ENCODE peak calls at places on chromosomes 13 and 19, in eight cellular contexts. One of them, this sample, is unnamed.

GRCh38 chr13:84843368-84843767 is 955.9 kb downstream of the SLITRK6 start:
- DNase-seq in activated CD4-positive, alpha-beta T cell treated with anti-CD3 and anti-CD28 coated beads, Interleukin-2, amount 50 U/mL, for 48 hours: no peak
- DNase-seq in pancreas: no peak
- DNase-seq in nephron progenitor cell: no peak
- DNase-seq in stimulated activated CD4-positive, alpha-beta T cell treated with anti-CD3 and anti-CD28 coated beads, Interleukin-2, amount 100 ng/mL, for 24 hours: no peak
- DNase-seq in kidney glomerular epithelial cell: no peak
- DNase-seq in stimulated activated CD8-positive, alpha-beta memory T cell treated with anti-CD3 and anti-CD28 coated beads, Interleukin-4, amount 100 ng/mL, for 4 hours: no peak
- DNase-seq in H7: no peak
- DNase-seq in this sample: no peak

GRCh38 chr19:45451181-45451849 is 16.5 kb upstream of the FOSB start:
- DNase-seq in activated CD4-positive, alpha-beta T cell treated with anti-CD3 and anti-CD28 coated beads, Interleukin-2, amount 50 U/mL, for 48 hours: peak
- DNase-seq in pancreas: no peak
- DNase-seq in nephron progenitor cell: no peak
- DNase-seq in stimulated activated CD4-positive, alpha-beta T cell treated with anti-CD3 and anti-CD28 coated beads, Interleukin-2, amount 100 ng/mL, for 24 hours: peak
- DNase-seq in kidney glomerular epithelial cell: peak
- DNase-seq in stimulated activated CD8-positive, alpha-beta memory T cell treated with anti-CD3 and anti-CD28 coated beads, Interleukin-4, amount 100 ng/mL, for 4 hours: no peak
- DNase-seq in H7: peak
- DNase-seq in this sample: no peak

GRCh38 chr13:48491423-48492122 is 41.3 kb downstream of the RCBTB2 start:
- DNase-seq in activated CD4-positive, alpha-beta T cell treated with anti-CD3 and anti-CD28 coated beads, Interleukin-2, amount 50 U/mL, for 48 hours: no peak
- DNase-seq in pancreas: no peak
- DNase-seq in nephron progenitor cell: no peak
- DNase-seq in stimulated activated CD4-positive, alpha-beta T cell treated with anti-CD3 and anti-CD28 coated beads, Interleukin-2, amount 100 ng/mL, for 24 hours: no peak
- DNase-seq in kidney glomerular epithelial cell: no peak
- DNase-seq in stimulated activated CD8-positive, alpha-beta memory T cell treated with anti-CD3 and anti-CD28 coated beads, Interleukin-4, amount 100 ng/mL, for 4 hours: no peak
- DNase-seq in H7: no peak
- DNase-seq in this sample: no peak

GRCh38 chr13:93116809-93117208 is 109.8 kb upstream of the GPC6 start:
- DNase-seq in activated CD4-positive, alpha-beta T cell treated with anti-CD3 and anti-CD28 coated beads, Interleukin-2, amount 50 U/mL, for 48 hours: no peak
- DNase-seq in pancreas: no peak
- DNase-seq in nephron progenitor cell: no peak
- DNase-seq in stimulated activated CD4-positive, alpha-beta T cell treated with anti-CD3 and anti-CD28 coated beads, Interleukin-2, amount 100 ng/mL, for 24 hours: no peak
- DNase-seq in kidney glomerular epithelial cell: no peak
- DNase-seq in stimulated activated CD8-positive, alpha-beta memory T cell treated with anti-CD3 and anti-CD28 coated beads, Interleukin-4, amount 100 ng/mL, for 4 hours: no peak
- DNase-seq in H7: no peak
- DNase-seq in this sample: no peak

GRCh38 chr13:85148009-85148408 is 651.2 kb downstream of the SLITRK6 start:
- DNase-seq in activated CD4-positive, alpha-beta T cell treated with anti-CD3 and anti-CD28 coated beads, Interleukin-2, amount 50 U/mL, for 48 hours: no peak
- DNase-seq in pancreas: no peak
- DNase-seq in nephron progenitor cell: no peak
- DNase-seq in stimulated activated CD4-positive, alpha-beta T cell treated with anti-CD3 and anti-CD28 coated beads, Interleukin-2, amount 100 ng/mL, for 24 hours: no peak
- DNase-seq in kidney glomerular epithelial cell: no peak
- DNase-seq in stimulated activated CD8-positive, alpha-beta memory T cell treated with anti-CD3 and anti-CD28 coated beads, Interleukin-4, amount 100 ng/mL, for 4 hours: no peak
- DNase-seq in H7: peak
- DNase-seq in this sample: peak

GRCh38 chr13:113616991-113617749 is 32.6 kb downstream of the TFDP1 start:
- DNase-seq in activated CD4-positive, alpha-beta T cell treated with anti-CD3 and anti-CD28 coated beads, Interleukin-2, amount 50 U/mL, for 48 hours: no peak
- DNase-seq in pancreas: no peak
- DNase-seq in nephron progenitor cell: peak
- DNase-seq in stimulated activated CD4-positive, alpha-beta T cell treated with anti-CD3 and anti-CD28 coated beads, Interleukin-2, amount 100 ng/mL, for 24 hours: no peak
- DNase-seq in kidney glomerular epithelial cell: peak
- DNase-seq in stimulated activated CD8-positive, alpha-beta memory T cell treated with anti-CD3 and anti-CD28 coated beads, Interleukin-4, amount 100 ng/mL, for 4 hours: no peak
- DNase-seq in H7: peak
- DNase-seq in this sample: peak

GRCh38 chr19:52007436-52007804 is 591 bp downstream of the ZNF615 start:
- DNase-seq in activated CD4-positive, alpha-beta T cell treated with anti-CD3 and anti-CD28 coated beads, Interleukin-2, amount 50 U/mL, for 48 hours: no peak
- DNase-seq in pancreas: no peak
- DNase-seq in nephron progenitor cell: peak
- DNase-seq in stimulated activated CD4-positive, alpha-beta T cell treated with anti-CD3 and anti-CD28 coated beads, Interleukin-2, amount 100 ng/mL, for 24 hours: no peak
- DNase-seq in kidney glomerular epithelial cell: peak
- DNase-seq in stimulated activated CD8-positive, alpha-beta memory T cell treated with anti-CD3 and anti-CD28 coated beads, Interleukin-4, amount 100 ng/mL, for 4 hours: no peak
- DNase-seq in H7: peak
- DNase-seq in this sample: peak

GRCh38 chr13:20174656-20175405 is 14.0 kb upstream of the GJA3 start:
- DNase-seq in activated CD4-positive, alpha-beta T cell treated with anti-CD3 and anti-CD28 coated beads, Interleukin-2, amount 50 U/mL, for 48 hours: peak
- DNase-seq in pancreas: peak
- DNase-seq in nephron progenitor cell: no peak
- DNase-seq in stimulated activated CD4-positive, alpha-beta T cell treated with anti-CD3 and anti-CD28 coated beads, Interleukin-2, amount 100 ng/mL, for 24 hours: peak
- DNase-seq in kidney glomerular epithelial cell: peak
- DNase-seq in stimulated activated CD8-positive, alpha-beta memory T cell treated with anti-CD3 and anti-CD28 coated beads, Interleukin-4, amount 100 ng/mL, for 4 hours: peak
- DNase-seq in H7: peak
- DNase-seq in this sample: peak

GRCh38 chr19:46533085-46534081 is 37.7 kb upstream of the PNMA8B start:
- DNase-seq in activated CD4-positive, alpha-beta T cell treated with anti-CD3 and anti-CD28 coated beads, Interleukin-2, amount 50 U/mL, for 48 hours: no peak
- DNase-seq in pancreas: no peak
- DNase-seq in nephron progenitor cell: no peak
- DNase-seq in stimulated activated CD4-positive, alpha-beta T cell treated with anti-CD3 and anti-CD28 coated beads, Interleukin-2, amount 100 ng/mL, for 24 hours: no peak
- DNase-seq in kidney glomerular epithelial cell: no peak
- DNase-seq in stimulated activated CD8-positive, alpha-beta memory T cell treated with anti-CD3 and anti-CD28 coated beads, Interleukin-4, amount 100 ng/mL, for 4 hours: no peak
- DNase-seq in H7: peak
- DNase-seq in this sample: no peak

GRCh38 chr13:110210604-110210985 is 96.4 kb downstream of the COL4A1 start:
- DNase-seq in activated CD4-positive, alpha-beta T cell treated with anti-CD3 and anti-CD28 coated beads, Interleukin-2, amount 50 U/mL, for 48 hours: no peak
- DNase-seq in pancreas: no peak
- DNase-seq in nephron progenitor cell: no peak
- DNase-seq in stimulated activated CD4-positive, alpha-beta T cell treated with anti-CD3 and anti-CD28 coated beads, Interleukin-2, amount 100 ng/mL, for 24 hours: no peak
- DNase-seq in kidney glomerular epithelial cell: no peak
- DNase-seq in stimulated activated CD8-positive, alpha-beta memory T cell treated with anti-CD3 and anti-CD28 coated beads, Interleukin-4, amount 100 ng/mL, for 4 hours: no peak
- DNase-seq in H7: no peak
- DNase-seq in this sample: no peak

GRCh38 chr13:27638521-27638920 is 16.8 kb downstream of the POLR1D start:
- DNase-seq in activated CD4-positive, alpha-beta T cell treated with anti-CD3 and anti-CD28 coated beads, Interleukin-2, amount 50 U/mL, for 48 hours: no peak
- DNase-seq in pancreas: no peak
- DNase-seq in nephron progenitor cell: no peak
- DNase-seq in stimulated activated CD4-positive, alpha-beta T cell treated with anti-CD3 and anti-CD28 coated beads, Interleukin-2, amount 100 ng/mL, for 24 hours: no peak
- DNase-seq in kidney glomerular epithelial cell: no peak
- DNase-seq in stimulated activated CD8-positive, alpha-beta memory T cell treated with anti-CD3 and anti-CD28 coated beads, Interleukin-4, amount 100 ng/mL, for 4 hours: no peak
- DNase-seq in H7: no peak
- DNase-seq in this sample: no peak